ENCODE peak calls at places on chromosome 20, in five cellular contexts. One of them, this sample, is unnamed. For H3K36me3 and H3K4me1, the result is how much of the 10 kb centered on the place peaks cover.

GRCh38 chr20:10939297-10939949 is 265.6 kb upstream of the JAG1 start:
- DNase-seq in endothelial cell of umbilical vein: no peak
- DNase-seq in Caco-2: no peak
- DNase-seq in pancreas: no peak
- DNase-seq in stomach: no peak
- DNase-seq in this sample: peak

GRCh38 chr20:15098351-15098750 is 760.9 kb upstream of the FLRT3 start:
- DNase-seq in endothelial cell of umbilical vein: no peak
- DNase-seq in Caco-2: no peak
- DNase-seq in pancreas: no peak
- DNase-seq in stomach: no peak
- DNase-seq in this sample: no peak

GRCh38 chr20:10508468-10509251 is 73.6 kb downstream of the SLX4IP start:
- DNase-seq in endothelial cell of umbilical vein: no peak
- DNase-seq in Caco-2: no peak
- DNase-seq in pancreas: no peak
- DNase-seq in stomach: no peak
- DNase-seq in this sample: peak

GRCh38 chr20:46062621-46063020 is 27.1 kb downstream of the NCOA5 start:
- DNase-seq in endothelial cell of umbilical vein: no peak
- DNase-seq in Caco-2: no peak
- DNase-seq in pancreas: no peak
- DNase-seq in stomach: no peak
- DNase-seq in this sample: no peak

GRCh38 chr20:14445310-14445709 is 107.9 kb upstream of the FLRT3 start:
- DNase-seq in endothelial cell of umbilical vein: peak
- DNase-seq in Caco-2: no peak
- DNase-seq in pancreas: no peak
- DNase-seq in stomach: no peak
- DNase-seq in this sample: peak

GRCh38 chr20:382291-383115 is 1.9 kb downstream of the TRIB3 start:
- DNase-seq in endothelial cell of umbilical vein: no peak
- DNase-seq in Caco-2: no peak
- DNase-seq in pancreas: no peak
- DNase-seq in stomach: no peak
- DNase-seq in this sample: no peak

GRCh38 chr20:47927944-47928343 is 142.7 kb upstream of the SULF2 start:
- DNase-seq in endothelial cell of umbilical vein: no peak
- DNase-seq in Caco-2: no peak
- DNase-seq in pancreas: no peak
- DNase-seq in stomach: no peak
- DNase-seq in this sample: peak

GRCh38 chr20:23754731-23755130 is 4.0 kb upstream of the CST1 start:
- DNase-seq in endothelial cell of umbilical vein: no peak
- DNase-seq in Caco-2: no peak
- DNase-seq in pancreas: no peak
- DNase-seq in stomach: no peak
- DNase-seq in this sample: no peak

GRCh38 chr20:17631576-17632319 is 50.3 kb downstream of the RRBP1 start:
- DNase-seq in endothelial cell of umbilical vein: no peak
- DNase-seq in Caco-2: no peak
- DNase-seq in pancreas: no peak
- DNase-seq in stomach: no peak
- DNase-seq in this sample: no peak

GRCh38 chr20:24986436-24987015 is 6.0 kb downstream of the APMAP start:
- DNase-seq in endothelial cell of umbilical vein: no peak
- DNase-seq in Caco-2: no peak
- DNase-seq in pancreas: no peak
- DNase-seq in stomach: no peak
- DNase-seq in this sample: no peak

GRCh38 chr20:17611290-17611539 is 41.3 kb downstream of the DSTN start:
- DNase-seq in endothelial cell of umbilical vein: no peak
- DNase-seq in Caco-2: no peak
- DNase-seq in pancreas: peak
- DNase-seq in stomach: no peak
- DNase-seq in this sample: no peak

GRCh38 chr20:40156600-40157307 is 532.3 kb downstream of the MAFB start:
- DNase-seq in endothelial cell of umbilical vein: no peak
- DNase-seq in Caco-2: no peak
- DNase-seq in pancreas: no peak
- DNase-seq in stomach: no peak
- DNase-seq in this sample: no peak

GRCh38 chr20:12555369-12555768 is 453.4 kb upstream of the SPTLC3 start:
- DNase-seq in endothelial cell of umbilical vein: no peak
- DNase-seq in Caco-2: no peak
- DNase-seq in pancreas: peak
- DNase-seq in stomach: no peak
- DNase-seq in this sample: no peak

GRCh38 chr20:52799130-52799529 is 173.0 kb upstream of the TSHZ2 start:
- DNase-seq in endothelial cell of umbilical vein: no peak
- DNase-seq in Caco-2: no peak
- DNase-seq in pancreas: no peak
- DNase-seq in stomach: no peak
- DNase-seq in this sample: no peak

GRCh38 chr20:44056010-44056698 is 130.8 kb downstream of the JPH2 start:
- DNase-seq in endothelial cell of umbilical vein: peak
- DNase-seq in Caco-2: peak
- DNase-seq in pancreas: no peak
- DNase-seq in stomach: peak
- DNase-seq in this sample: no peak

GRCh38 chr20:20017852-20018245 is 687 bp downstream of the NAA20 start:
- DNase-seq in endothelial cell of umbilical vein: peak
- DNase-seq in Caco-2: no peak
- DNase-seq in pancreas: no peak
- DNase-seq in stomach: no peak
- DNase-seq in this sample: no peak

GRCh38 chr20:44904377-44904776 is 5.5 kb upstream of the PABPC1L start:
- DNase-seq in endothelial cell of umbilical vein: no peak
- DNase-seq in Caco-2: no peak
- DNase-seq in pancreas: no peak
- DNase-seq in stomach: no peak
- DNase-seq in this sample: no peak

GRCh38 chr20:63667858-63668257 is 9.7 kb downstream of the RTEL1 start:
- DNase-seq in endothelial cell of umbilical vein: no peak
- DNase-seq in Caco-2: no peak
- DNase-seq in pancreas: no peak
- DNase-seq in stomach: no peak
- DNase-seq in this sample: no peak

GRCh38 chr20:63664861-63665594 is 6.9 kb downstream of the RTEL1 start:
- DNase-seq in endothelial cell of umbilical vein: no peak
- DNase-seq in Caco-2: no peak
- DNase-seq in pancreas: no peak
- DNase-seq in stomach: no peak
- DNase-seq in this sample: peak

GRCh38 chr20:63663332-63664066 is 5.4 kb downstream of the RTEL1 start:
- DNase-seq in endothelial cell of umbilical vein: no peak
- DNase-seq in Caco-2: no peak
- DNase-seq in pancreas: no peak
- DNase-seq in stomach: no peak
- DNase-seq in this sample: no peak

GRCh38 chr20:63664143-63664851 is 6.2 kb downstream of the RTEL1 start:
- DNase-seq in endothelial cell of umbilical vein: no peak
- DNase-seq in Caco-2: no peak
- DNase-seq in pancreas: no peak
- DNase-seq in stomach: no peak
- DNase-seq in this sample: no peak

GRCh38 chr20:63665708-63666107 is 7.6 kb downstream of the RTEL1 start:
- DNase-seq in endothelial cell of umbilical vein: no peak
- DNase-seq in Caco-2: no peak
- DNase-seq in pancreas: no peak
- DNase-seq in stomach: no peak
- DNase-seq in this sample: no peak
- H3K36me3 ChIP-seq in endothelial cell of umbilical vein: under half
- H3K36me3 ChIP-seq in Caco-2: under half
- H3K36me3 ChIP-seq in pancreas: under half
- H3K36me3 ChIP-seq in stomach: half or more
- H3K36me3 ChIP-seq in this sample: under half

DNA sequence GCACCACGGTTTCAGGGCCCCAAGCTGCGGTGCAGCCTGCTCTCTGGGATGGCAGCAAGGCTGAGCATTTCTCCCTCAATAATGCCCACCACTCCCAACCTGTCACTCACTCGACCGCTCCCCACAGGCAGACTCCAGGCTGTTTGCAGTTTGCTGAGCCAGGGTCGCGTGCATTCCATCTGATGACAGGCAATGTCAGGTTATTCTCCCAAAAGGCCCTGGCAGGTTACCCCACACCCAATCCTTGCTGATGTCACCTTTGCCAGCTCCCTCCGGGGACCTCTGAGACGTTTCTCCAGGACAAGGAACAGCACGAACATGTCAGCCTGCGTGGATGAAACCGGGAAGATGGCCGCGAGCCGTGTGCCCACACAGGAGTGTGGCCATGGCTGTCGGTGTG is 7.1 kb upstream of the SLCO4A1 start:
- DNase-seq in endothelial cell of umbilical vein: no peak
- DNase-seq in Caco-2: no peak
- DNase-seq in pancreas: no peak
- DNase-seq in stomach: no peak
- DNase-seq in this sample: no peak
- H3K4me1 ChIP-seq in endothelial cell of umbilical vein: under half
- H3K4me1 ChIP-seq in Caco-2: under half
- H3K4me1 ChIP-seq in pancreas: under half
- H3K4me1 ChIP-seq in stomach: under half
- H3K4me1 ChIP-seq in this sample: under half

GRCh38 chr20:35048739-35049138 is 43.9 kb downstream of the TRPC4AP start:
- DNase-seq in endothelial cell of umbilical vein: no peak
- DNase-seq in Caco-2: no peak
- DNase-seq in pancreas: no peak
- DNase-seq in stomach: no peak
- DNase-seq in this sample: no peak
- H3K36me3 ChIP-seq in endothelial cell of umbilical vein: under half
- H3K36me3 ChIP-seq in Caco-2: under half
- H3K36me3 ChIP-seq in pancreas: under half
- H3K36me3 ChIP-seq in stomach: half or more
- H3K36me3 ChIP-seq in this sample: under half

GRCh38 chr20:38146628-38147027 is 18.4 kb downstream of the TGM2 start:
- DNase-seq in endothelial cell of umbilical vein: no peak
- DNase-seq in Caco-2: no peak
- DNase-seq in pancreas: no peak
- DNase-seq in stomach: no peak
- DNase-seq in this sample: no peak
- H3K4me1 ChIP-seq in endothelial cell of umbilical vein: half or more
- H3K4me1 ChIP-seq in Caco-2: under half
- H3K4me1 ChIP-seq in pancreas: under half
- H3K4me1 ChIP-seq in stomach: under half
- H3K4me1 ChIP-seq in this sample: under half

GRCh38 chr20:50892394-50892793 is 38.8 kb downstream of the ADNP start:
- DNase-seq in endothelial cell of umbilical vein: no peak
- DNase-seq in Caco-2: no peak
- DNase-seq in pancreas: no peak
- DNase-seq in stomach: no peak
- DNase-seq in this sample: no peak
- H3K36me3 ChIP-seq in endothelial cell of umbilical vein: under half
- H3K36me3 ChIP-seq in Caco-2: under half
- H3K36me3 ChIP-seq in pancreas: under half
- H3K36me3 ChIP-seq in stomach: half or more
- H3K36me3 ChIP-seq in this sample: under half

DNA sequence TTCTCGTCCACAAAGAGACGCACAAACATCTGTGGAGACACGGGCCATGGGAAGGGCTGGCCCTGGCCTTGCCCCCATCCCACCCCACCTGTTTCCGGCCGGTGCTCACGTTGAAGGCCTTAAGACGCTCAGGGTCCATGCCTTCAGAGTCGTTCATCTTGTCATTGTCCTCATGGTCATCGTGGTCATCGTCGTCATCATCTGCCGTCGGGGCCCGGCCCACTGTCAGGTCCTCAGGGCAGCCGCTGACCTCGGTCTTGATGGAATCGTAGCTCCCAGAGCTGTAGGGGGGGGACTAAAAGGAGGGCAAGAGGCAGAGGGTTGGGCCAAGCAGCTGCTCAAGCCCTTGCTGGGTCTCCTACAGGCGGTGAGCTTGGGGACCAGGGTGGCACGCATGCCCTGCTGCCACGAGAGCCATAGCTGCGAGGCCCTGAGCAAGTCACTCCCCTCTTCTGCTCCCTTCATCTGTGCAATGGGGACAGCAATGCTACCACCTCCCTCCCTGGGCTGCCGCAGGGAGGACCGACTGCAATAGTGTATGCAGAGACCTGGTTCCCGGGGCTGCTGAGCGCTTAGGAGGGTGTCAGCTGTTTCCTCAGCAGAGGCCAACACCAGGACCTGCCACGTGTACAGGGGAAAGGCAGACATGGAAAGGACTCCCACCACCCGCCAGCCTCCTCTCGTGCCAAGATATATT is 95.5 kb downstream of the ASXL1 start:
- DNase-seq in endothelial cell of umbilical vein: no peak
- DNase-seq in Caco-2: no peak
- DNase-seq in pancreas: no peak
- DNase-seq in stomach: no peak
- DNase-seq in this sample: no peak
- H3K4me1 ChIP-seq in endothelial cell of umbilical vein: under half
- H3K4me1 ChIP-seq in Caco-2: under half
- H3K4me1 ChIP-seq in pancreas: under half
- H3K4me1 ChIP-seq in stomach: under half
- H3K4me1 ChIP-seq in this sample: under half

GRCh38 chr20:37914367-37914671 is 11.4 kb downstream of the VSTM2L start:
- DNase-seq in endothelial cell of umbilical vein: no peak
- DNase-seq in Caco-2: no peak
- DNase-seq in pancreas: no peak
- DNase-seq in stomach: no peak
- DNase-seq in this sample: no peak
- H3K36me3 ChIP-seq in endothelial cell of umbilical vein: under half
- H3K36me3 ChIP-seq in Caco-2: under half
- H3K36me3 ChIP-seq in pancreas: under half
- H3K36me3 ChIP-seq in stomach: under half
- H3K36me3 ChIP-seq in this sample: under half

DNA sequence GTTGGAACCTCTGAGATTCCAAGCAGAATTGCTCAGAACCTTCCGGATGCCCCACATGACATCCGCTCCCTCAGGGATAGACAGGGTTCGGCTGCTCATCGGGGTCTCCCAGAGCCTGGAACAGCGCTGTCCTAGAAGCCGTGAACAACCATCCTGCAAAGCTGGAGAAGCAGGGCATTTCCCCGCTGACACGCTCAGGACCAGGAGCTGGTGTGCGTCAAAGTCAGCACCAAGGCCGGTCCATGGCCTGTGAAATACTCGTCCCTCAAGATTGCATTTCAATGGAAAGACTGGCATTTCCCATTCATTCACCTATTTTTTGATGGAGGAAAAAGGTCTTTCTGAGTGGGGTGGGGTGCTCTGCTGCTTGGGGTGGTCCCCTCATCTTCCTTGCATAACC is 52.2 kb downstream of the RBM38 start:
- DNase-seq in endothelial cell of umbilical vein: no peak
- DNase-seq in Caco-2: no peak
- DNase-seq in pancreas: no peak
- DNase-seq in stomach: no peak
- DNase-seq in this sample: no peak
- H3K4me1 ChIP-seq in endothelial cell of umbilical vein: under half
- H3K4me1 ChIP-seq in Caco-2: under half
- H3K4me1 ChIP-seq in pancreas: under half
- H3K4me1 ChIP-seq in stomach: under half
- H3K4me1 ChIP-seq in this sample: under half

GRCh38 chr20:62127799-62128198 is 5.5 kb downstream of the LSM14B start:
- DNase-seq in endothelial cell of umbilical vein: no peak
- DNase-seq in Caco-2: no peak
- DNase-seq in pancreas: no peak
- DNase-seq in stomach: no peak
- DNase-seq in this sample: no peak
- H3K36me3 ChIP-seq in endothelial cell of umbilical vein: under half
- H3K36me3 ChIP-seq in Caco-2: under half
- H3K36me3 ChIP-seq in pancreas: under half
- H3K36me3 ChIP-seq in stomach: half or more
- H3K36me3 ChIP-seq in this sample: under half

This sample was measured in fibroblast of lung.